ENCODE peak calls at places on chromosomes 5 and 9, in eight cellular contexts. U is GM23338; E is NB4; X is pons; S is left cardiac atrium; V is astrocyte of the cerebellum; Z is NCI-H1417 treated with DMSO at 0.1 percent for 48 hours; A is stimulated activated CD4-positive, alpha-beta T cell treated with anti-CD3 and anti-CD28 coated beads, Interleukin-15, amount 100 ng/mL, for 1 hour. O is an unnamed sample.
A peak's percentile ranks its signal among the peaks of the same experiment; 100 is the strongest.

GRCh38 chr5:107381189-107381856 is 289.4 kb downstream of the EFNA5 start:
- DNase-seq in V (peak; percentile 66), Z (no peak), E (no peak), U (no peak), A (no peak), S (peak; percentile 38), X (no peak), O (no peak)

GRCh38 chr9:118331622-118332045 is 627.4 kb downstream of the TLR4 start:
- DNase-seq in A (no peak), E (no peak), U (no peak), Z (no peak), V (peak; percentile 9), X (no peak), S (peak; percentile 35), O (no peak)

GRCh38 chr9:134452728-134453127 is 126.5 kb downstream of the RXRA start:
- DNase-seq in S (no peak), U (no peak), X (no peak), Z (no peak), E (no peak), A (no peak), V (no peak), O (no peak)

GRCh38 chr9:2764371-2764770 is 47.1 kb downstream of the KCNV2 start:
- DNase-seq in X (peak; percentile 26), S (no peak), Z (no peak), U (no peak), V (no peak), E (peak; percentile 80), A (no peak), O (no peak)

GRCh38 chr5:136809382-136809781 is 444.0 kb upstream of the TRPC7 start:
- DNase-seq in E (no peak), S (no peak), A (no peak), X (no peak), U (no peak), Z (no peak), V (no peak), O (no peak)

GRCh38 chr5:68369436-68370125 is 154.0 kb downstream of the PIK3R1 start:
- DNase-seq in Z (no peak), V (no peak), X (no peak), A (no peak), S (no peak), E (no peak), U (no peak), O (no peak)

GRCh38 chr5:88666761-88667186 is 216.2 kb downstream of the MEF2C start:
- DNase-seq in Z (no peak), U (peak; percentile 76), E (peak; percentile 58), S (no peak), X (no peak), A (no peak), V (no peak), O (no peak)

GRCh38 chr5:54229041-54229780 is 81.2 kb downstream of the ARL15 start:
- DNase-seq in S (peak; percentile 65), A (peak; percentile 59), V (peak; percentile 32), X (peak; percentile 70), E (peak; percentile 63), U (peak; percentile 81), Z (no peak), O (peak; percentile 21)

GRCh38 chr9:138040446-138041430 is 163.2 kb downstream of the CACNA1B start:
- DNase-seq in Z (no peak), U (no peak), A (no peak), E (no peak), S (no peak), V (no peak), X (no peak), O (no peak)

GRCh38 chr9:85142461-85143401 is 473.2 kb downstream of the NTRK2 start:
- DNase-seq in U (peak; percentile 58), A (no peak), V (peak; percentile 1), S (peak; percentile 21), X (peak; percentile 48), Z (peak; percentile 12), E (peak; percentile 23), O (no peak)

GRCh38 chr9:93680445-93681315 is 104.3 kb downstream of the PHF2 start:
- DNase-seq in S (no peak), Z (no peak), E (no peak), U (no peak), V (no peak), X (no peak), A (no peak), O (no peak)

GRCh38 chr5:135437796-135438560 is 9.2 kb downstream of the DCANP1 start:
- DNase-seq in X (peak; percentile 36), E (no peak), A (no peak), Z (no peak), U (no peak), V (peak; percentile 83), S (peak; percentile 52), O (no peak)

GRCh38 chr5:158434749-158435148 is 575.8 kb upstream of the CLINT1 start:
- DNase-seq in X (no peak), A (no peak), V (no peak), Z (no peak), U (no peak), E (peak; percentile 54), S (no peak), O (no peak)

GRCh38 chr9:135137398-135137832 is 49.9 kb downstream of the OLFM1 start:
- DNase-seq in U (peak; percentile 45), Z (no peak), S (no peak), E (no peak), V (no peak), A (no peak), X (peak; percentile 45), O (no peak)

GRCh38 chr9:121876658-121877271 is 216.3 kb downstream of the TTLL11 start:
- DNase-seq in S (no peak), V (peak; percentile 69), Z (no peak), A (no peak), X (no peak), U (no peak), E (no peak), O (no peak)

GRCh38 chr5:14659821-14660607 is 4.5 kb upstream of the OTULIN start:
- DNase-seq in X (no peak), E (no peak), U (no peak), Z (no peak), A (no peak), S (no peak), V (no peak), O (no peak)

GRCh38 chr5:107063511-107063910 is 607.2 kb downstream of the EFNA5 start:
- DNase-seq in A (no peak), X (no peak), V (no peak), U (no peak), S (no peak), Z (no peak), E (no peak), O (no peak)

GRCh38 chr5:75059887-75060286 is 7.5 kb upstream of the GCNT4 start:
- DNase-seq in A (no peak), S (no peak), X (no peak), Z (no peak), V (no peak), E (no peak), U (no peak), O (no peak)

GRCh38 chr5:27083763-27084420 is 45.5 kb upstream of the CDH9 start:
- DNase-seq in U (peak; percentile 64), V (peak; percentile 32), E (no peak), S (no peak), Z (no peak), A (no peak), X (no peak), O (no peak)

GRCh38 chr5:127886141-127886540 is 182.9 kb downstream of the CCDC192 start:
- DNase-seq in Z (no peak), S (no peak), V (no peak), U (no peak), X (no peak), A (no peak), E (no peak), O (no peak)

GRCh38 chr5:98773464-98774191 is at the start of gene RGMB:
- DNase-seq in Z (peak; percentile 73), S (peak; percentile 99), V (peak; percentile 98), U (peak; percentile 99), A (peak; percentile 78), E (peak; percentile 2), X (peak; percentile 99), O (peak; percentile 98)

GRCh38 chr5:156328176-156328575 is 1.2 kb downstream of the SGCD start:
- DNase-seq in U (no peak), S (no peak), V (no peak), A (no peak), X (peak; percentile 37), Z (no peak), E (no peak), O (no peak)

O was measured in smooth muscle cell of the brain vasculature.